ENCODE peak calls at places on chromosome 17, in six cellular contexts. One of them, this sample, is unnamed.

GRCh38 chr17:41324180-41325075 is 8.9 kb upstream of the KRTAP17-1 start:
- DNase-seq in vagina: peak; percentile 77
- DNase-seq in CD4-positive, alpha-beta T cell: no peak
- DNase-seq in HFF-Myc: no peak
- DNase-seq in heart right ventricle: no peak
- DNase-seq in DND-41: no peak
- DNase-seq in this sample: no peak

GRCh38 chr17:17235212-17236174 is 1.5 kb downstream of the FLCN start:
- DNase-seq in vagina: no peak
- DNase-seq in CD4-positive, alpha-beta T cell: no peak
- DNase-seq in HFF-Myc: no peak
- DNase-seq in heart right ventricle: no peak
- DNase-seq in DND-41: no peak
- DNase-seq in this sample: peak; percentile 77

GRCh38 chr17:48037924-48038323 is 327 bp upstream of the COPZ2 start:
- DNase-seq in vagina: no peak
- DNase-seq in CD4-positive, alpha-beta T cell: no peak
- DNase-seq in HFF-Myc: no peak
- DNase-seq in heart right ventricle: no peak
- DNase-seq in DND-41: no peak
- DNase-seq in this sample: no peak

GRCh38 chr17:2571523-2572303 is 21.7 kb upstream of the PAFAH1B1 start:
- DNase-seq in vagina: no peak
- DNase-seq in CD4-positive, alpha-beta T cell: no peak
- DNase-seq in HFF-Myc: no peak
- DNase-seq in heart right ventricle: no peak
- DNase-seq in DND-41: no peak
- DNase-seq in this sample: no peak

GRCh38 chr17:19482571-19482970 is 51.1 kb upstream of the SLC47A1 start:
- DNase-seq in vagina: no peak
- DNase-seq in CD4-positive, alpha-beta T cell: no peak
- DNase-seq in HFF-Myc: no peak
- DNase-seq in heart right ventricle: no peak
- DNase-seq in DND-41: no peak
- DNase-seq in this sample: peak; percentile 50

GRCh38 chr17:39738568-39738901 is 797 bp downstream of the GRB7 start:
- DNase-seq in vagina: no peak
- DNase-seq in CD4-positive, alpha-beta T cell: peak; percentile 32
- DNase-seq in HFF-Myc: no peak
- DNase-seq in heart right ventricle: no peak
- DNase-seq in DND-41: no peak
- DNase-seq in this sample: no peak

GRCh38 chr17:70558821-70559220 is 389.5 kb downstream of the KCNJ2 start:
- DNase-seq in vagina: no peak
- DNase-seq in CD4-positive, alpha-beta T cell: no peak
- DNase-seq in HFF-Myc: no peak
- DNase-seq in heart right ventricle: no peak
- DNase-seq in DND-41: no peak
- DNase-seq in this sample: no peak

GRCh38 chr17:34235389-34236028 is 19.6 kb upstream of the CCL2 start:
- DNase-seq in vagina: peak; percentile 86
- DNase-seq in CD4-positive, alpha-beta T cell: no peak
- DNase-seq in HFF-Myc: no peak
- DNase-seq in heart right ventricle: peak; percentile 65
- DNase-seq in DND-41: no peak
- DNase-seq in this sample: peak; percentile 22

GRCh38 chr17:78174332-78174869 is 6.0 kb downstream of the SYNGR2 start:
- DNase-seq in vagina: no peak
- DNase-seq in CD4-positive, alpha-beta T cell: no peak
- DNase-seq in HFF-Myc: no peak
- DNase-seq in heart right ventricle: peak; percentile 83
- DNase-seq in DND-41: no peak
- DNase-seq in this sample: peak; percentile 8

GRCh38 chr17:63842173-63842539 is 329 bp downstream of the SMARCD2 start:
- DNase-seq in vagina: no peak
- DNase-seq in CD4-positive, alpha-beta T cell: no peak
- DNase-seq in HFF-Myc: no peak
- DNase-seq in heart right ventricle: peak; percentile 51
- DNase-seq in DND-41: peak; percentile 48
- DNase-seq in this sample: peak; percentile 29

GRCh38 chr17:18156171-18156975 is 27.3 kb upstream of the ALKBH5 start:
- DNase-seq in vagina: no peak
- DNase-seq in CD4-positive, alpha-beta T cell: no peak
- DNase-seq in HFF-Myc: no peak
- DNase-seq in heart right ventricle: no peak
- DNase-seq in DND-41: no peak
- DNase-seq in this sample: no peak

GRCh38 chr17:69713815-69714214 is 299.3 kb downstream of the MAP2K6 start:
- DNase-seq in vagina: no peak
- DNase-seq in CD4-positive, alpha-beta T cell: no peak
- DNase-seq in HFF-Myc: no peak
- DNase-seq in heart right ventricle: no peak
- DNase-seq in DND-41: no peak
- DNase-seq in this sample: no peak

GRCh38 chr17:30969989-30970680 is 704 bp upstream of the RNF135 start:
- DNase-seq in vagina: no peak
- DNase-seq in CD4-positive, alpha-beta T cell: no peak
- DNase-seq in HFF-Myc: no peak
- DNase-seq in heart right ventricle: no peak
- DNase-seq in DND-41: peak; percentile 37
- DNase-seq in this sample: peak; percentile 41

GRCh38 chr17:50785942-50786570 is 18.7 kb upstream of the ANKRD40CL start:
- DNase-seq in vagina: no peak
- DNase-seq in CD4-positive, alpha-beta T cell: no peak
- DNase-seq in HFF-Myc: no peak
- DNase-seq in heart right ventricle: no peak
- DNase-seq in DND-41: no peak
- DNase-seq in this sample: peak; percentile 57

GRCh38 chr17:7852919-7853692 is 1.8 kb upstream of the TMEM88 start:
- DNase-seq in vagina: peak; percentile 88
- DNase-seq in CD4-positive, alpha-beta T cell: no peak
- DNase-seq in HFF-Myc: no peak
- DNase-seq in heart right ventricle: no peak
- DNase-seq in DND-41: no peak
- DNase-seq in this sample: no peak

GRCh38 chr17:8366231-8366630 is 10.3 kb downstream of the KRABD2 start:
- DNase-seq in vagina: no peak
- DNase-seq in CD4-positive, alpha-beta T cell: no peak
- DNase-seq in HFF-Myc: no peak
- DNase-seq in heart right ventricle: no peak
- DNase-seq in DND-41: no peak
- DNase-seq in this sample: peak; percentile 52

GRCh38 chr17:41654908-41655607 is 30.7 kb upstream of the KRT17 start:
- DNase-seq in vagina: no peak
- DNase-seq in CD4-positive, alpha-beta T cell: no peak
- DNase-seq in HFF-Myc: no peak
- DNase-seq in heart right ventricle: no peak
- DNase-seq in DND-41: no peak
- DNase-seq in this sample: no peak

GRCh38 chr17:74633261-74633783 is 9.8 kb upstream of the CD300E start:
- DNase-seq in vagina: no peak
- DNase-seq in CD4-positive, alpha-beta T cell: no peak
- DNase-seq in HFF-Myc: no peak
- DNase-seq in heart right ventricle: no peak
- DNase-seq in DND-41: no peak
- DNase-seq in this sample: no peak

GRCh38 chr17:34472363-34472762 is 107.0 kb upstream of the TMEM132E start:
- DNase-seq in vagina: no peak
- DNase-seq in CD4-positive, alpha-beta T cell: no peak
- DNase-seq in HFF-Myc: no peak
- DNase-seq in heart right ventricle: no peak
- DNase-seq in DND-41: no peak
- DNase-seq in this sample: no peak

GRCh38 chr17:21352981-21353265 is 23.2 kb upstream of the KCNJ12 start:
- DNase-seq in vagina: no peak
- DNase-seq in CD4-positive, alpha-beta T cell: no peak
- DNase-seq in HFF-Myc: no peak
- DNase-seq in heart right ventricle: no peak
- DNase-seq in DND-41: no peak
- DNase-seq in this sample: no peak

GRCh38 chr17:72562628-72563188 is 441.9 kb downstream of the SOX9 start:
- DNase-seq in vagina: no peak
- DNase-seq in CD4-positive, alpha-beta T cell: no peak
- DNase-seq in HFF-Myc: no peak
- DNase-seq in heart right ventricle: no peak
- DNase-seq in DND-41: no peak
- DNase-seq in this sample: no peak

GRCh38 chr17:72558971-72559476 is 438.2 kb downstream of the SOX9 start:
- DNase-seq in vagina: no peak
- DNase-seq in CD4-positive, alpha-beta T cell: no peak
- DNase-seq in HFF-Myc: no peak
- DNase-seq in heart right ventricle: no peak
- DNase-seq in DND-41: no peak
- DNase-seq in this sample: no peak

GRCh38 chr17:72561680-72562079 is 440.9 kb downstream of the SOX9 start:
- DNase-seq in vagina: no peak
- DNase-seq in CD4-positive, alpha-beta T cell: no peak
- DNase-seq in HFF-Myc: no peak
- DNase-seq in heart right ventricle: no peak
- DNase-seq in DND-41: no peak
- DNase-seq in this sample: no peak

GRCh38 chr17:72560303-72561247 is 439.8 kb downstream of the SOX9 start:
- DNase-seq in vagina: no peak
- DNase-seq in CD4-positive, alpha-beta T cell: peak; percentile 37
- DNase-seq in HFF-Myc: no peak
- DNase-seq in heart right ventricle: no peak
- DNase-seq in DND-41: peak; percentile 62
- DNase-seq in this sample: peak; percentile 61

DNA sequence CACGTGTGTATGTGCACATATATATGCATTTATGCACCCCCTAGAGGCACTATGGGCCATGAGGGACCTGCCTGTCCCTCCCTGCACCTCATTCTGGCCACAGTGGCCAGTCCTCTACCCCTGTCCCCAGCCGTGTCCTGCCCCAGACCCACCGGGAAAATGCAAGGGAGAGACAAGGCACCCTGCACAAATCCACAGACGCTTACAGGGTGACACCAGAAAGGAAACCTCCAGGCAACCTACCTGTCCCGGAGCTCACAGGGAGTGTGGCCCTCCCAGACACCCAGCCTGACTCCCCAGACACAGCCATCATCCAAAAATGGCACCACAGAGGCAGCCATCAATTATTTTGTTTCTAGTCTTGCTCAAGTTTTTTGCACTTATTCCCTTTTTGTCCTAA is 440.4 kb downstream of the SOX9 start:
- DNase-seq in vagina: no peak
- DNase-seq in CD4-positive, alpha-beta T cell: no peak
- DNase-seq in HFF-Myc: no peak
- DNase-seq in heart right ventricle: no peak
- DNase-seq in DND-41: no peak
- DNase-seq in this sample: no peak
- TF ChIP-seq CTCF in vagina: no peak
- TF ChIP-seq CTCF in CD4-positive, alpha-beta T cell: no peak
- TF ChIP-seq CTCF in HFF-Myc: no peak
- TF ChIP-seq CTCF in heart right ventricle: no peak
- TF ChIP-seq CTCF in DND-41: no peak
- TF ChIP-seq CTCF in this sample: no peak

DNA sequence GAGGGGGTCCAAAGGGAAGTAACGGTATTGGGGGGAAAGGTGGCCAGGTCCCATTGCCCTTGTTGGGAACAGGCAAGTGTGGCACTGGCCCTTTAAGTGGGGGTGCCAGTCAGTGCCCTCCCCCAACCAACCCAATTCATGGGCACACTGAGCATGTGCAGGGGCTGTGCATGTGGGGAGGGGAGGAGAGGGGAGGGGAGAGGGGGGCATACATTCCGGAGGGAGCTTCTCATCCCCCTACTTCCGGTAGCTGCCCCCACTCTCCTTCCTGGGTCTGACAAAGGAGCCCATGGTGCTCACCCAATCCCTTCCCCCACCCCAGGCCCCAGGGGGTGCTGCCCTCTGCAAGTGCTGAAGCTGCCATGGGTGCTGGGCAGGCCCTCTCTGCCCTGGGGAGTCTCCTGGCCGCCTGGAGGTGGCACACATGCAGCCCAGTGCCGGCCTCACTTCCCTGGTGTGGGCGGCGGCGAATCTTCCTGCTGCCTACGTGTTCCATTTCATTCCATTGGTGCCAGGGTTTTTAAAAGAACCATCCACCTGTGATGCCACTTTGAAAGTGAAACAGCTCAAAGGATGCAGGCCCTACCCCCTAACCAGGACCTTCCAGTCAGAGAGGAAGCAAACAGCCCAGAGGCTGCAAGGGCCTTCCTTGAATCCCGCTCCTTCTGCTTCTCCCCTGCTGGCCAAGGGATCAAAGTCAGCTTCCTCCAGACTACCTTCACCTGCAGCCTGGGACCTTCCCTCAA is 11.0 kb downstream of the HEXIM2 start:
- DNase-seq in vagina: no peak
- DNase-seq in CD4-positive, alpha-beta T cell: peak; percentile 58
- DNase-seq in HFF-Myc: no peak
- DNase-seq in heart right ventricle: peak; percentile 57
- DNase-seq in DND-41: peak; percentile 97
- DNase-seq in this sample: peak; percentile 64
- TF ChIP-seq CTCF in vagina: no peak
- TF ChIP-seq CTCF in CD4-positive, alpha-beta T cell: peak; percentile 46
- TF ChIP-seq CTCF in HFF-Myc: no peak
- TF ChIP-seq CTCF in heart right ventricle: no peak
- TF ChIP-seq CTCF in DND-41: peak; percentile 15
- TF ChIP-seq CTCF in this sample: no peak

GRCh38 chr17:38561416-38562214 is 44.1 kb downstream of the SRCIN1 start:
- DNase-seq in vagina: no peak
- DNase-seq in CD4-positive, alpha-beta T cell: no peak
- DNase-seq in HFF-Myc: no peak
- DNase-seq in heart right ventricle: no peak
- DNase-seq in DND-41: no peak
- DNase-seq in this sample: no peak
- TF ChIP-seq CTCF in vagina: no peak
- TF ChIP-seq CTCF in CD4-positive, alpha-beta T cell: no peak
- TF ChIP-seq CTCF in HFF-Myc: no peak
- TF ChIP-seq CTCF in heart right ventricle: no peak
- TF ChIP-seq CTCF in DND-41: no peak
- TF ChIP-seq CTCF in this sample: no peak

DNA sequence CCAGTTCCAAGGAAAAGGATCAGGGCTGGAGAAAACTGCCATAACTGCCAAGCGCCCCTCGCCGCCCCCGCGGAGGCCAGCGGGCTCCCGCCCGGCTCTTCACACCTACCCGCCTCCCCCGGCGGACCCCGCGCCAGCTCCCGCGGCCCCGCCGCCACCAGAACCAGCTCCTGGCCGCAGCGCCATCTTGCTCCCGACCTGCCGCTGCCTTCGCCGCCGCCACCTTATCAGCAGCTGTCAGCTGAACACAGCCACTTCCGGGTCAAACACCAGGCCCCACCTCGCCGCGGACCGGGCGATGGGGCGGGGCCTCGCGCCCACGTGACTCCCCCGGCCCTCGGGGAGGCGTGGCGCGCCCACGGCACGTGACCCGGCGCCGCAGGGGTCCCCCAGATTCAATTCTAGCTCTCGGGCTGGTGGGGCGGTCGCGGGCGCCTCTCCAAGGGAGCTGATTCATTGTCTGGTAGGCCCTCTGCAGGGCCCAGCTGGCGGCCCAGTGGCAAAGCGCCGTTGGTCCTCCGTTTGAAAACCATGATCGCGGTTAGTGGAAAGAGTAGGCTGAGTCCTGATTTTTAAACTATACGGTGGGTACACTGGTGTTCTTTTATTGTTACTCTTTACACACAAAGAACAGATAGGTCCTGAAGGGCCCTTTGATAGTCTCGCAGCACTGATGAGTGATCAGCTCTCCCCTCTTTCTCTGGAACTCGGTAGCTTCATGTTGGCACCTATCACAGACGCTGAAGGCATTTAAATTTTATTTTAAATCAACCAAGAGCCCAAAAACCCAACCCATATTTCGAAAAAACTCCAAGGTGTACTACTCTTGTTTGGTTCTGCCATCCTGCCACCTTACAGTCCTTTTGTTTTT is at the start of gene SYNRG:
- DNase-seq in vagina: peak; percentile 96
- DNase-seq in CD4-positive, alpha-beta T cell: peak; percentile 94
- DNase-seq in HFF-Myc: peak; percentile 65
- DNase-seq in heart right ventricle: peak; percentile 95
- DNase-seq in DND-41: peak; percentile 97
- DNase-seq in this sample: peak; percentile 98
- TF ChIP-seq CTCF in vagina: peak; percentile 46
- TF ChIP-seq CTCF in CD4-positive, alpha-beta T cell: peak; percentile 69
- TF ChIP-seq CTCF in HFF-Myc: peak; percentile 28
- TF ChIP-seq CTCF in heart right ventricle: no peak
- TF ChIP-seq CTCF in DND-41: peak; percentile 65
- TF ChIP-seq CTCF in this sample: peak; percentile 37